ENCODE peak calls at places on chromosomes 5 and 9, in ten cellular contexts. One of them, this sample, is unnamed. For H3K4me1, the result is how much of the 10 kb centered on the place peaks cover.

GRCh38 chr9:133057006-133057405 is 4.8 kb upstream of the CEL start:
- DNase-seq in IMR-90: no peak
- DNase-seq in PC-3: no peak
- DNase-seq in spleen: no peak
- DNase-seq in thyroid gland: no peak
- DNase-seq in GM23248: no peak
- DNase-seq in right lobe of liver: no peak
- DNase-seq in NT2/D1: no peak
- DNase-seq in tibial artery: no peak
- DNase-seq in aorta: peak
- DNase-seq in this sample: no peak

GRCh38 chr9:130666393-130667116 is 2.2 kb downstream of the PRDM12 start:
- DNase-seq in IMR-90: no peak
- DNase-seq in PC-3: no peak
- DNase-seq in spleen: no peak
- DNase-seq in thyroid gland: no peak
- DNase-seq in GM23248: no peak
- DNase-seq in right lobe of liver: no peak
- DNase-seq in NT2/D1: no peak
- DNase-seq in tibial artery: no peak
- DNase-seq in aorta: no peak
- DNase-seq in this sample: peak

GRCh38 chr5:91306497-91306896 is 76.6 kb downstream of the ARRDC3 start:
- DNase-seq in IMR-90: peak
- DNase-seq in PC-3: no peak
- DNase-seq in spleen: no peak
- DNase-seq in thyroid gland: no peak
- DNase-seq in GM23248: peak
- DNase-seq in right lobe of liver: no peak
- DNase-seq in NT2/D1: no peak
- DNase-seq in tibial artery: no peak
- DNase-seq in aorta: no peak
- DNase-seq in this sample: no peak

GRCh38 chr5:61289669-61290363 is 42.2 kb upstream of the ZSWIM6 start:
- DNase-seq in IMR-90: no peak
- DNase-seq in PC-3: no peak
- DNase-seq in spleen: no peak
- DNase-seq in thyroid gland: no peak
- DNase-seq in GM23248: no peak
- DNase-seq in right lobe of liver: no peak
- DNase-seq in NT2/D1: no peak
- DNase-seq in tibial artery: no peak
- DNase-seq in aorta: no peak
- DNase-seq in this sample: no peak

GRCh38 chr9:129597355-129598088 is 23.4 kb downstream of the C9orf50 start:
- DNase-seq in IMR-90: peak
- DNase-seq in PC-3: peak
- DNase-seq in spleen: no peak
- DNase-seq in thyroid gland: peak
- DNase-seq in GM23248: peak
- DNase-seq in right lobe of liver: no peak
- DNase-seq in NT2/D1: no peak
- DNase-seq in tibial artery: no peak
- DNase-seq in aorta: peak
- DNase-seq in this sample: peak

GRCh38 chr5:107372723-107373487 is 297.8 kb downstream of the EFNA5 start:
- DNase-seq in IMR-90: peak
- DNase-seq in PC-3: no peak
- DNase-seq in spleen: no peak
- DNase-seq in thyroid gland: no peak
- DNase-seq in GM23248: no peak
- DNase-seq in right lobe of liver: no peak
- DNase-seq in NT2/D1: no peak
- DNase-seq in tibial artery: no peak
- DNase-seq in aorta: no peak
- DNase-seq in this sample: no peak

GRCh38 chr5:38265546-38266179 is 7.3 kb downstream of the EGFLAM start:
- DNase-seq in IMR-90: peak
- DNase-seq in PC-3: peak
- DNase-seq in spleen: no peak
- DNase-seq in thyroid gland: peak
- DNase-seq in GM23248: peak
- DNase-seq in right lobe of liver: no peak
- DNase-seq in NT2/D1: no peak
- DNase-seq in tibial artery: peak
- DNase-seq in aorta: no peak
- DNase-seq in this sample: peak

GRCh38 chr9:95284667-95285066 is 32.8 kb downstream of the FANCC start:
- DNase-seq in IMR-90: no peak
- DNase-seq in PC-3: no peak
- DNase-seq in spleen: no peak
- DNase-seq in thyroid gland: no peak
- DNase-seq in GM23248: no peak
- DNase-seq in right lobe of liver: peak
- DNase-seq in NT2/D1: no peak
- DNase-seq in tibial artery: no peak
- DNase-seq in aorta: no peak
- DNase-seq in this sample: no peak

GRCh38 chr5:110050640-110051345 is 361.1 kb downstream of the MAN2A1 start:
- DNase-seq in IMR-90: no peak
- DNase-seq in PC-3: no peak
- DNase-seq in spleen: no peak
- DNase-seq in thyroid gland: no peak
- DNase-seq in GM23248: no peak
- DNase-seq in right lobe of liver: no peak
- DNase-seq in NT2/D1: no peak
- DNase-seq in tibial artery: no peak
- DNase-seq in aorta: no peak
- DNase-seq in this sample: no peak

GRCh38 chr5:110053824-110054223 is 364.1 kb downstream of the MAN2A1 start:
- DNase-seq in IMR-90: no peak
- DNase-seq in PC-3: no peak
- DNase-seq in spleen: no peak
- DNase-seq in thyroid gland: no peak
- DNase-seq in GM23248: no peak
- DNase-seq in right lobe of liver: no peak
- DNase-seq in NT2/D1: no peak
- DNase-seq in tibial artery: no peak
- DNase-seq in aorta: no peak
- DNase-seq in this sample: no peak

GRCh38 chr5:110055301-110055700 is 365.6 kb downstream of the MAN2A1 start:
- DNase-seq in IMR-90: no peak
- DNase-seq in PC-3: no peak
- DNase-seq in spleen: no peak
- DNase-seq in thyroid gland: no peak
- DNase-seq in GM23248: peak
- DNase-seq in right lobe of liver: no peak
- DNase-seq in NT2/D1: no peak
- DNase-seq in tibial artery: no peak
- DNase-seq in aorta: no peak
- DNase-seq in this sample: no peak

GRCh38 chr5:110054240-110054639 is 364.5 kb downstream of the MAN2A1 start:
- DNase-seq in IMR-90: peak
- DNase-seq in PC-3: peak
- DNase-seq in spleen: no peak
- DNase-seq in thyroid gland: peak
- DNase-seq in GM23248: peak
- DNase-seq in right lobe of liver: no peak
- DNase-seq in NT2/D1: no peak
- DNase-seq in tibial artery: peak
- DNase-seq in aorta: no peak
- DNase-seq in this sample: no peak

DNA sequence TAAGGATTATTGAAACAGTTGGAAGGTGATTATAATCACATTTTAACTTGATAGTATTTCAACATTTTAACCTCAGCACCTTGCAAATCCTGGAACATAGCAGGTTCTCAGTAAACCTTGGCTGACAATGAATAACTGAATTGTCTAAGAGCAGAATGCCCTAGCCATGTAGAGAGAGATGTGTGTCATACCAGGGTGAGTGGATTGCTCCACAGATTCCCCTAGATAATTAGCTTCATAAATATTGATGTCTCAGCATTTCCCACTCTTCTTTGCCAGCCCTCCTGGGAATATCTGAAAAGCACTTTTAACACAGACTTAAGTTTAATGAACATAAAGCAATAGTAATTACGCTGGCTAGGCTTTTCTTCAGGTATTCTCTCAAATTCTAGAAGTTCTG is 363.5 kb downstream of the MAN2A1 start:
- DNase-seq in IMR-90: no peak
- DNase-seq in PC-3: no peak
- DNase-seq in spleen: no peak
- DNase-seq in thyroid gland: no peak
- DNase-seq in GM23248: no peak
- DNase-seq in right lobe of liver: no peak
- DNase-seq in NT2/D1: no peak
- DNase-seq in tibial artery: no peak
- DNase-seq in aorta: no peak
- DNase-seq in this sample: no peak
- H3K4me1 ChIP-seq in IMR-90: under half
- H3K4me1 ChIP-seq in PC-3: under half
- H3K4me1 ChIP-seq in spleen: under half
- H3K4me1 ChIP-seq in thyroid gland: under half
- H3K4me1 ChIP-seq in GM23248: under half
- H3K4me1 ChIP-seq in right lobe of liver: under half
- H3K4me1 ChIP-seq in NT2/D1: under half
- H3K4me1 ChIP-seq in tibial artery: under half
- H3K4me1 ChIP-seq in aorta: under half
- H3K4me1 ChIP-seq in this sample: under half

GRCh38 chr9:37083654-37084053 is 36.7 kb upstream of the ZCCHC7 start:
- DNase-seq in IMR-90: peak
- DNase-seq in PC-3: no peak
- DNase-seq in spleen: no peak
- DNase-seq in thyroid gland: no peak
- DNase-seq in GM23248: peak
- DNase-seq in right lobe of liver: no peak
- DNase-seq in NT2/D1: no peak
- DNase-seq in tibial artery: no peak
- DNase-seq in aorta: no peak
- DNase-seq in this sample: no peak
- H3K4me1 ChIP-seq in IMR-90: under half
- H3K4me1 ChIP-seq in PC-3: under half
- H3K4me1 ChIP-seq in spleen: under half
- H3K4me1 ChIP-seq in thyroid gland: under half
- H3K4me1 ChIP-seq in GM23248: under half
- H3K4me1 ChIP-seq in right lobe of liver: under half
- H3K4me1 ChIP-seq in NT2/D1: under half
- H3K4me1 ChIP-seq in tibial artery: under half
- H3K4me1 ChIP-seq in aorta: under half
- H3K4me1 ChIP-seq in this sample: under half

DNA sequence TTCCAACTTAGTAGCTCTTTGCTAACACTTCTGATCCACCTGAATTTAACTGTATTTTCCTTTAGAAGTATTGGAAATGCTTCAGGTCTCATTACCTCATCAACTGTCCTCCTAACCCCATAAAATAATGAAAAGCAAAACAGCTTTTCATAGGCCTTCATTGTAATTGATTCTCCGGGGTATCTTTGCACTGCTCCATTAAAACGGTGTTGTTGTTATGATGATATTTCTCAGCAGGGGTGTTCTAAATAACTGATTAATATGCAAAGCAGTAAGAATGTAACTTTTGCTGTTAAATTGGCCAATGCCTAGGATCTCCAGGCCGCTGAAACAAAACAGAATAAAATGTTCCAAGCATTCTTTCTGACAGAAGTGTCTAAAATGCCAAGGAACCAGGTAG is 1983.2 kb downstream of the EFNA5 start:
- DNase-seq in IMR-90: no peak
- DNase-seq in PC-3: no peak
- DNase-seq in spleen: no peak
- DNase-seq in thyroid gland: no peak
- DNase-seq in GM23248: no peak
- DNase-seq in right lobe of liver: no peak
- DNase-seq in NT2/D1: no peak
- DNase-seq in tibial artery: no peak
- DNase-seq in aorta: no peak
- DNase-seq in this sample: no peak
- H3K4me1 ChIP-seq in IMR-90: under half
- H3K4me1 ChIP-seq in PC-3: under half
- H3K4me1 ChIP-seq in spleen: under half
- H3K4me1 ChIP-seq in thyroid gland: under half
- H3K4me1 ChIP-seq in GM23248: under half
- H3K4me1 ChIP-seq in right lobe of liver: under half
- H3K4me1 ChIP-seq in NT2/D1: under half
- H3K4me1 ChIP-seq in tibial artery: under half
- H3K4me1 ChIP-seq in aorta: under half
- H3K4me1 ChIP-seq in this sample: under half

GRCh38 chr5:35855221-35855620 is 1.5 kb upstream of the IL7R start:
- DNase-seq in IMR-90: no peak
- DNase-seq in PC-3: peak
- DNase-seq in spleen: no peak
- DNase-seq in thyroid gland: no peak
- DNase-seq in GM23248: no peak
- DNase-seq in right lobe of liver: no peak
- DNase-seq in NT2/D1: no peak
- DNase-seq in tibial artery: no peak
- DNase-seq in aorta: no peak
- DNase-seq in this sample: no peak

GRCh38 chr5:35854248-35854647 is 2.4 kb upstream of the IL7R start:
- DNase-seq in IMR-90: no peak
- DNase-seq in PC-3: no peak
- DNase-seq in spleen: no peak
- DNase-seq in thyroid gland: no peak
- DNase-seq in GM23248: no peak
- DNase-seq in right lobe of liver: no peak
- DNase-seq in NT2/D1: no peak
- DNase-seq in tibial artery: no peak
- DNase-seq in aorta: no peak
- DNase-seq in this sample: no peak

GRCh38 chr5:35852084-35852734 is 4.5 kb upstream of the IL7R start:
- DNase-seq in IMR-90: peak
- DNase-seq in PC-3: peak
- DNase-seq in spleen: no peak
- DNase-seq in thyroid gland: no peak
- DNase-seq in GM23248: peak
- DNase-seq in right lobe of liver: no peak
- DNase-seq in NT2/D1: no peak
- DNase-seq in tibial artery: no peak
- DNase-seq in aorta: no peak
- DNase-seq in this sample: peak

GRCh38 chr5:35851282-35851681 is 5.4 kb upstream of the IL7R start:
- DNase-seq in IMR-90: peak
- DNase-seq in PC-3: peak
- DNase-seq in spleen: no peak
- DNase-seq in thyroid gland: no peak
- DNase-seq in GM23248: peak
- DNase-seq in right lobe of liver: no peak
- DNase-seq in NT2/D1: no peak
- DNase-seq in tibial artery: no peak
- DNase-seq in aorta: no peak
- DNase-seq in this sample: no peak

DNA sequence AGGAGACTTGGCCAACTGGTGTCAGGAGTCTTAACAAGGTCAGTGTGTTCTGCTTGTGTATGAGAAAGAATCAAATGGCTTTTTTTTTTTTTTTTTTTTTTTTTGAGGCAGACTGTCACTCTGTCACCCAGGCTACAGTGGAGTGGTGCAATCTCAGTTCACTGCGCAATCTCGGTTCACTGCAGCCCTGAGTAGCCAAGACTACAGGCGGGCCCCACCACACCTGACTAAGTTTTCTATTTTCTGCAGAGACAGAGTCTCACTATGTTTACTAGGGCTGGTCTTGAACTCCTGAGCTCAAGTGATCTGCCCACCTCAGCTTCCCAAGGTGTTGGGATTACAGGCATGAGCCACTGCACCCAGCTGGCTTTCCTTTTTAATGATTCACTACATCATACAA is 3.0 kb upstream of the IL7R start:
- DNase-seq in IMR-90: no peak
- DNase-seq in PC-3: no peak
- DNase-seq in spleen: no peak
- DNase-seq in thyroid gland: peak
- DNase-seq in GM23248: no peak
- DNase-seq in right lobe of liver: no peak
- DNase-seq in NT2/D1: no peak
- DNase-seq in tibial artery: no peak
- DNase-seq in aorta: no peak
- DNase-seq in this sample: no peak
- H3K4me1 ChIP-seq in IMR-90: under half
- H3K4me1 ChIP-seq in PC-3: half or more
- H3K4me1 ChIP-seq in spleen: under half
- H3K4me1 ChIP-seq in thyroid gland: under half
- H3K4me1 ChIP-seq in GM23248: under half
- H3K4me1 ChIP-seq in right lobe of liver: under half
- H3K4me1 ChIP-seq in NT2/D1: under half
- H3K4me1 ChIP-seq in tibial artery: under half
- H3K4me1 ChIP-seq in aorta: under half
- H3K4me1 ChIP-seq in this sample: under half

This sample was measured in H9.